ENCODE peak calls at places on chromosome 7, in four cellular contexts. D is posterior vena cava, U is GM23248, J is pancreas. H is an unnamed sample.
A peak's percentile ranks its signal among the peaks of the same experiment; 100 is the strongest.

GRCh38 chr7:77427996-77428603 is 12.0 kb upstream of the GSAP start:
- DNase-seq in D (no peak), J (no peak), U (peak; percentile 62), H (peak; percentile 52)

GRCh38 chr7:107501593-107501992 is 31.7 kb downstream of the GPR22 start:
- DNase-seq in U (peak; percentile 55), J (no peak), D (no peak), H (peak; percentile 29)

GRCh38 chr7:114922151-114922651 is 307 bp downstream of the MDFIC start:
- DNase-seq in U (peak; percentile 90), D (peak; percentile 90), J (peak; percentile 52), H (peak; percentile 84)

GRCh38 chr7:103521917-103522316 is 75.9 kb upstream of the SLC26A5 start:
- DNase-seq in U (no peak), D (no peak), J (no peak), H (no peak)

GRCh38 chr7:105911961-105912575 is 35.7 kb upstream of the ATXN7L1 start:
- DNase-seq in U (peak; percentile 59), J (no peak), D (no peak), H (peak; percentile 11)

GRCh38 chr7:108088729-108089128 is 41.4 kb downstream of the LAMB4 start:
- DNase-seq in U (no peak), D (no peak), J (no peak), H (no peak)

GRCh38 chr7:27868117-27868516 is 128.2 kb downstream of the TAX1BP1 start:
- DNase-seq in D (no peak), J (no peak), U (peak; percentile 52), H (no peak)

GRCh38 chr7:156640949-156641485 is 443 bp downstream of the RNF32 start:
- DNase-seq in J (no peak), U (peak; percentile 78), D (peak; percentile 85), H (no peak)